ENCODE peak calls at places on chromosomes 12 and 14, in six cellular contexts. One of them, this sample, is unnamed.

GRCh38 chr12:118302053-118302452 is 70.7 kb downstream of the TAOK3 start:
- DNase-seq in K562: no peak
- DNase-seq in stomach: no peak
- DNase-seq in transverse colon: no peak
- DNase-seq in IMR-90: peak; percentile 53
- DNase-seq in A549: no peak
- DNase-seq in this sample: no peak

GRCh38 chr12:118032188-118032587 is 15.7 kb downstream of the RFC5 start:
- DNase-seq in transverse colon: no peak
- DNase-seq in K562: no peak
- DNase-seq in A549: no peak
- DNase-seq in stomach: no peak
- DNase-seq in IMR-90: no peak
- DNase-seq in this sample: no peak

GRCh38 chr14:30193791-30194407 is 266.3 kb upstream of the PRKD1 start:
- DNase-seq in IMR-90: peak; percentile 94
- DNase-seq in K562: no peak
- DNase-seq in transverse colon: no peak
- DNase-seq in A549: no peak
- DNase-seq in stomach: no peak
- DNase-seq in this sample: no peak

GRCh38 chr14:101017209-101017608 is 113.7 kb upstream of the RTL1 start:
- DNase-seq in stomach: no peak
- DNase-seq in transverse colon: no peak
- DNase-seq in IMR-90: peak; percentile 51
- DNase-seq in A549: no peak
- DNase-seq in K562: no peak
- DNase-seq in this sample: no peak

GRCh38 chr12:62214847-62215246 is 45.4 kb upstream of the USP15 start:
- DNase-seq in A549: no peak
- DNase-seq in K562: no peak
- DNase-seq in stomach: no peak
- DNase-seq in transverse colon: no peak
- DNase-seq in IMR-90: no peak
- DNase-seq in this sample: no peak

GRCh38 chr12:27940245-27940644 is 32.3 kb downstream of the PTHLH start:
- DNase-seq in K562: no peak
- DNase-seq in IMR-90: no peak
- DNase-seq in stomach: no peak
- DNase-seq in A549: no peak
- DNase-seq in transverse colon: no peak
- DNase-seq in this sample: no peak

GRCh38 chr12:118035194-118036041 is 18.9 kb downstream of the RFC5 start:
- DNase-seq in IMR-90: peak; percentile 22
- DNase-seq in K562: no peak
- DNase-seq in A549: peak; percentile 62
- DNase-seq in stomach: no peak
- DNase-seq in transverse colon: peak; percentile 16
- DNase-seq in this sample: no peak

GRCh38 chr12:30930238-30931010 is 3.9 kb downstream of the TSPAN11 start:
- DNase-seq in K562: no peak
- DNase-seq in transverse colon: no peak
- DNase-seq in A549: no peak
- DNase-seq in stomach: no peak
- DNase-seq in IMR-90: no peak
- DNase-seq in this sample: no peak

GRCh38 chr14:101019974-101020710 is 116.6 kb upstream of the RTL1 start:
- DNase-seq in K562: no peak
- DNase-seq in transverse colon: peak; percentile 2
- DNase-seq in stomach: peak; percentile 8
- DNase-seq in IMR-90: no peak
- DNase-seq in A549: no peak
- DNase-seq in this sample: peak; percentile 10

GRCh38 chr12:11630046-11630706 is 19.3 kb upstream of the ETV6 start:
- DNase-seq in transverse colon: no peak
- DNase-seq in A549: no peak
- DNase-seq in IMR-90: no peak
- DNase-seq in K562: no peak
- DNase-seq in stomach: peak; percentile 46
- DNase-seq in this sample: peak; percentile 30

GRCh38 chr14:96090441-96091148 is 51.4 kb downstream of the C14orf132 start:
- DNase-seq in transverse colon: peak; percentile 34
- DNase-seq in stomach: no peak
- DNase-seq in A549: no peak
- DNase-seq in K562: no peak
- DNase-seq in IMR-90: peak; percentile 65
- DNase-seq in this sample: peak; percentile 66

GRCh38 chr12:127334924-127335644 is 931.9 kb upstream of the TMEM132C start:
- DNase-seq in K562: no peak
- DNase-seq in IMR-90: no peak
- DNase-seq in A549: no peak
- DNase-seq in transverse colon: no peak
- DNase-seq in stomach: no peak
- DNase-seq in this sample: no peak

GRCh38 chr14:103597623-103598372 is 31.2 kb upstream of the KLC1 start:
- DNase-seq in K562: peak; percentile 30
- DNase-seq in transverse colon: no peak
- DNase-seq in stomach: no peak
- DNase-seq in A549: no peak
- DNase-seq in IMR-90: peak; percentile 95
- DNase-seq in this sample: no peak

GRCh38 chr14:32078030-32078793 is 1.1 kb downstream of the ARHGAP5 start:
- DNase-seq in A549: peak; percentile 49
- DNase-seq in K562: peak; percentile 18
- DNase-seq in stomach: peak; percentile 46
- DNase-seq in transverse colon: peak; percentile 43
- DNase-seq in IMR-90: peak; percentile 24
- DNase-seq in this sample: peak; percentile 22

GRCh38 chr14:31261859-31262739 is 54.5 kb upstream of the HECTD1 start:
- DNase-seq in IMR-90: peak; percentile 63
- DNase-seq in stomach: peak; percentile 75
- DNase-seq in transverse colon: no peak
- DNase-seq in K562: no peak
- DNase-seq in A549: peak; percentile 43
- DNase-seq in this sample: no peak

GRCh38 chr14:55684956-55685584 is 105.1 kb downstream of the KTN1 start:
- DNase-seq in stomach: no peak
- DNase-seq in transverse colon: no peak
- DNase-seq in K562: no peak
- DNase-seq in A549: no peak
- DNase-seq in IMR-90: peak; percentile 42
- DNase-seq in this sample: no peak

GRCh38 chr14:105989746-105990302 is 463.4 kb downstream of the TMEM121 start:
- DNase-seq in A549: no peak
- DNase-seq in IMR-90: no peak
- DNase-seq in K562: no peak
- DNase-seq in stomach: no peak
- DNase-seq in transverse colon: no peak
- DNase-seq in this sample: no peak

GRCh38 chr14:95151561-95151960 is 5.8 kb downstream of the DICER1 start:
- DNase-seq in K562: no peak
- DNase-seq in A549: no peak
- DNase-seq in IMR-90: no peak
- DNase-seq in transverse colon: no peak
- DNase-seq in stomach: no peak
- DNase-seq in this sample: no peak

GRCh38 chr14:32343926-32344430 is 14.9 kb downstream of the AKAP6 start:
- DNase-seq in K562: no peak
- DNase-seq in stomach: no peak
- DNase-seq in IMR-90: no peak
- DNase-seq in transverse colon: no peak
- DNase-seq in A549: no peak
- DNase-seq in this sample: no peak

DNA sequence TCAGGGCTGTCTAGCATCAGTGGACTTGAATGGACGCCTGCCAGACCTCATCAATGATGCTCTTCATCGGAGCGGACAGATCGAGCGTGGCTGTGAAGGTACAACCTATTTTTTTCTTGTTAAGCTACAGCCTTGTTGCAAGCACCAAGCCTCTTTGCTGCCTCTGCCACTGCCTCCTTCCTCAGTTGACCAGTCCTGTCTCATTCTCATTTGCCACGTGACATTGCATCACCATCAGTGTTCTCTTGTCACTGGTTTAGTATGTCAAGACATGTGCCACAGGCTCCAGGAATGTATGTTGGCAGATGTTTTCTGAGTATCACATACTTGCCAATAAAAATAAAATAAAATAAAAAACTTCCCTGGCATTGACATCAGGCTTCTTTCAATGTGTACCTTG is 798.1 kb downstream of the NRXN3 start:
- DNase-seq in transverse colon: no peak
- DNase-seq in A549: no peak
- DNase-seq in K562: no peak
- DNase-seq in stomach: no peak
- DNase-seq in IMR-90: no peak
- DNase-seq in this sample: no peak
- H3K27ac ChIP-seq in transverse colon: no peak overlapping the region
- H3K27ac ChIP-seq in A549: no peak overlapping the region
- H3K27ac ChIP-seq in K562: no peak overlapping the region
- H3K27ac ChIP-seq in stomach: no peak overlapping the region
- H3K27ac ChIP-seq in IMR-90: no peak overlapping the region
- H3K27ac ChIP-seq in this sample: no peak overlapping the region

DNA sequence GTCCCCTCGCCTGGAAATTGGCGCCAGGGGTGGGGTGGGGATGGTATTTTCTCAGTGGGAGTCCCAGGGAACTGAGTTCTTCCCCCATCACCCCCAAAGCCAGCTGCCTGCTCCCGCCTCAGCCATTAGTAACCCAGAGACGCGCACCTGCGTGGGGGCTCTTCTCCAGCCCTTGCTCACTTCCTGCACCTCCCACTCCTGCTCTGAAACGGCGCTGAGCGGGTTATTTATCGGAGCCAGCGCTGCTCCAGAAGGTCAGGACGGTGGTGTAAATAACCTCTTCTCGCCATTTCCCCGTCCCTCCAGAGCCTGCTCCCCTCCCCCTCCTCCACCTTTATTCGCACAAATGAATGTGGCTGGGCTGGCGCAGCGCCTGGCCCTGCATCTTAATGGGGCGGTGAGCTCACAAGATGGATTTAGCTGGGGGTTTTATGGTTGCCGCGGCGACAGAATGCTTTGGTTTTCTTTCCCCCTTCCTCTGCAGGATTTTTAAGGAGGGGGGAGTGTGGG is 12.2 kb downstream of the GPR84 start:
- DNase-seq in IMR-90: peak; percentile 79
- DNase-seq in A549: no peak
- DNase-seq in K562: peak; percentile 47
- DNase-seq in stomach: peak; percentile 49
- DNase-seq in transverse colon: peak; percentile 30
- DNase-seq in this sample: peak; percentile 68
- TF ChIP-seq POLR2A in IMR-90: no peak
- TF ChIP-seq POLR2A in A549: no peak
- TF ChIP-seq POLR2A in K562: peak; percentile 58
- TF ChIP-seq POLR2A in stomach: no peak
- TF ChIP-seq POLR2A in transverse colon: no peak
- TF ChIP-seq POLR2A in this sample: no peak

GRCh38 chr12:72699362-72699761 is 427.2 kb downstream of the TRHDE start:
- DNase-seq in K562: no peak
- DNase-seq in A549: peak; percentile 3
- DNase-seq in stomach: no peak
- DNase-seq in IMR-90: no peak
- DNase-seq in transverse colon: no peak
- DNase-seq in this sample: no peak
- H3K9me3 ChIP-seq in K562: no peaks in the 10 kb centered on the region
- H3K9me3 ChIP-seq in A549: no peaks in the 10 kb centered on the region
- H3K9me3 ChIP-seq in stomach: peaks cover 12% of the 10 kb centered on the region
- H3K9me3 ChIP-seq in IMR-90: no peaks in the 10 kb centered on the region
- H3K9me3 ChIP-seq in transverse colon: no peaks in the 10 kb centered on the region
- H3K9me3 ChIP-seq in this sample: no peaks in the 10 kb centered on the region

GRCh38 chr14:35879654-35880249 is 53.6 kb downstream of the BRMS1L start:
- DNase-seq in IMR-90: peak; percentile 20
- DNase-seq in stomach: no peak
- DNase-seq in K562: no peak
- DNase-seq in A549: peak; percentile 33
- DNase-seq in transverse colon: no peak
- DNase-seq in this sample: no peak

GRCh38 chr14:35878272-35879140 is 52.4 kb downstream of the BRMS1L start:
- DNase-seq in A549: peak; percentile 74
- DNase-seq in transverse colon: peak; percentile 37
- DNase-seq in stomach: peak; percentile 34
- DNase-seq in K562: no peak
- DNase-seq in IMR-90: peak; percentile 93
- DNase-seq in this sample: peak; percentile 78

GRCh38 chr14:35879141-35879648 is 53.1 kb downstream of the BRMS1L start:
- DNase-seq in stomach: no peak
- DNase-seq in IMR-90: peak; percentile 11
- DNase-seq in A549: no peak
- DNase-seq in transverse colon: no peak
- DNase-seq in K562: no peak
- DNase-seq in this sample: no peak

GRCh38 chr14:35875296-35875695 is 49.2 kb downstream of the BRMS1L start:
- DNase-seq in K562: no peak
- DNase-seq in transverse colon: no peak
- DNase-seq in stomach: no peak
- DNase-seq in IMR-90: peak; percentile 24
- DNase-seq in A549: no peak
- DNase-seq in this sample: peak; percentile 43

GRCh38 chr14:35877276-35877675 is 51.1 kb downstream of the BRMS1L start:
- DNase-seq in IMR-90: no peak
- DNase-seq in stomach: no peak
- DNase-seq in transverse colon: no peak
- DNase-seq in K562: no peak
- DNase-seq in A549: peak; percentile 61
- DNase-seq in this sample: no peak
- H3K27ac ChIP-seq in IMR-90: no peak overlapping the region
- H3K27ac ChIP-seq in stomach: peak overlapping the region; percentile 57
- H3K27ac ChIP-seq in transverse colon: peak overlapping the region; percentile 51
- H3K27ac ChIP-seq in K562: no peak overlapping the region
- H3K27ac ChIP-seq in A549: peak overlapping the region; percentile 32
- H3K27ac ChIP-seq in this sample: peak overlapping the region; percentile 43

DNA sequence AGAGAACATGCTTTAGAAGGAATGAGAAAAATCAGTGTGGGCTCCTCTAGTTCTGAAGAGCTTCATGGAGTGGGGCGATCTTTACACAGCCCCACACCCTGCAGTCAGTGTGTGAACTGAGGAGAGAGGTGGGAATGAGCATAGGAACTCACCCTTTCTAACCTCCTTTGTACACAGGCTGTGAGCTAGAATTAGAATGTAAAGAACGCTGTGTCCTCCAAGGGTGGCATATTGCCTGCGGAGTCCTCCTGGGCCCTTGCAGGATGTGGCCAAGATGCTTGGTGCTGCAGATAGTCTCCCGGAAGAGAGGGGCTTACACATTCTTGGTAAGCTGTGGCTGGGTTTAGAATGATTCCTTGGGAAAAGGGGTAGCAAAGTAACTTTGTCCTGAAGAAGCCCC is 43.9 kb downstream of the NINJ2 start:
- DNase-seq in transverse colon: no peak
- DNase-seq in stomach: no peak
- DNase-seq in K562: no peak
- DNase-seq in A549: no peak
- DNase-seq in IMR-90: no peak
- DNase-seq in this sample: no peak
- TF ChIP-seq POLR2A in transverse colon: no peak
- TF ChIP-seq POLR2A in stomach: no peak
- TF ChIP-seq POLR2A in K562: no peak
- TF ChIP-seq POLR2A in A549: no peak
- TF ChIP-seq POLR2A in IMR-90: no peak
- TF ChIP-seq POLR2A in this sample: no peak

GRCh38 chr14:47149326-47149725 is 497.7 kb upstream of the RPL10L start:
- DNase-seq in transverse colon: no peak
- DNase-seq in IMR-90: no peak
- DNase-seq in K562: no peak
- DNase-seq in stomach: no peak
- DNase-seq in A549: no peak
- DNase-seq in this sample: no peak
- H3K9me3 ChIP-seq in transverse colon: no peaks in the 10 kb centered on the region
- H3K9me3 ChIP-seq in IMR-90: peaks cover 6% of the 10 kb centered on the region
- H3K9me3 ChIP-seq in K562: no peaks in the 10 kb centered on the region
- H3K9me3 ChIP-seq in stomach: no peaks in the 10 kb centered on the region
- H3K9me3 ChIP-seq in A549: no peaks in the 10 kb centered on the region
- H3K9me3 ChIP-seq in this sample: no peaks in the 10 kb centered on the region